ENCODE peak calls at places on chromosomes 11 and 22, in seven cellular contexts. W, G, Y, A, P, J and R are unnamed samples.

GRCh38 chr22:24486501-24486921 is 8.6 kb upstream of the UPB1 start:
- DNase-seq in W (no peak), G (no peak), Y (no peak), A (peak), P (no peak), J (peak), R (no peak)

GRCh38 chr11:112785717-112786116 is 175.5 kb upstream of the NCAM1 start:
- DNase-seq in W (no peak), G (no peak), Y (no peak), A (peak), P (no peak), J (peak), R (no peak)

GRCh38 chr11:20551096-20551495 is 48.3 kb upstream of the SLC6A5 start:
- DNase-seq in W (no peak), G (no peak), Y (no peak), A (no peak), P (no peak), J (no peak), R (no peak)

GRCh38 chr11:95913830-95914229 is 10.1 kb downstream of the MTMR2 start:
- DNase-seq in W (no peak), G (no peak), Y (no peak), A (no peak), P (no peak), J (no peak), R (no peak)

GRCh38 chr11:74006743-74007304 is 2.1 kb downstream of the UCP3 start:
- DNase-seq in W (peak), G (no peak), Y (no peak), A (no peak), P (no peak), J (no peak), R (peak)

GRCh38 chr11:109338131-109338530 is 83.9 kb upstream of the C11orf87 start:
- DNase-seq in W (no peak), G (no peak), Y (no peak), A (peak), P (no peak), J (no peak), R (no peak)

GRCh38 chr11:119447664-119448242 is 24.8 kb upstream of the THY1 start:
- DNase-seq in W (no peak), G (no peak), Y (no peak), A (no peak), P (no peak), J (no peak), R (no peak)

GRCh38 chr11:2570211-2570811 is 125.5 kb downstream of the KCNQ1 start:
- DNase-seq in W (no peak), G (no peak), Y (peak), A (no peak), P (no peak), J (no peak), R (peak)

GRCh38 chr11:112795142-112795815 is 165.9 kb upstream of the NCAM1 start:
- DNase-seq in W (no peak), G (no peak), Y (no peak), A (peak), P (peak), J (peak), R (no peak)

GRCh38 chr11:124556828-124557227 is 13.0 kb upstream of the OR8A1 start:
- DNase-seq in W (no peak), G (no peak), Y (no peak), A (no peak), P (no peak), J (no peak), R (no peak)

GRCh38 chr11:116648229-116649174 is 124.3 kb downstream of the BUD13 start:
- DNase-seq in W (no peak), G (no peak), Y (no peak), A (no peak), P (no peak), J (no peak), R (no peak)

GRCh38 chr22:44342347-44342956 is 29.7 kb upstream of the SHISAL1 start:
- DNase-seq in W (no peak), G (no peak), Y (no peak), A (no peak), P (no peak), J (no peak), R (no peak)

GRCh38 chr11:9700105-9700801 is 36.4 kb downstream of the SWAP70 start:
- DNase-seq in W (no peak), G (no peak), Y (no peak), A (no peak), P (no peak), J (no peak), R (no peak)

GRCh38 chr11:131985769-131986393 is 615.5 kb downstream of the NTM start:
- DNase-seq in W (no peak), G (no peak), Y (no peak), A (no peak), P (no peak), J (peak), R (no peak)

GRCh38 chr11:12079726-12080556 is 30.4 kb upstream of the MICAL2 start:
- DNase-seq in W (no peak), G (no peak), Y (no peak), A (peak), P (peak), J (peak), R (peak)

GRCh38 chr11:72091292-72091691 is 10.6 kb downstream of the LRRC51 start:
- DNase-seq in W (peak), G (no peak), Y (no peak), A (peak), P (no peak), J (peak), R (peak)

GRCh38 chr11:71336996-71337772 is 84.8 kb upstream of the SHANK2 start:
- DNase-seq in W (peak), G (no peak), Y (no peak), A (no peak), P (no peak), J (no peak), R (no peak)

GRCh38 chr11:86800076-86800955 is at the start of gene PRSS23:
- DNase-seq in W (peak), G (no peak), Y (peak), A (peak), P (no peak), J (peak), R (peak)

GRCh38 chr11:88307749-88308425 is 29.6 kb downstream of the CTSC start:
- DNase-seq in W (no peak), G (no peak), Y (no peak), A (no peak), P (no peak), J (no peak), R (no peak)

GRCh38 chr11:123407124-123407995 is 22.7 kb upstream of the GRAMD1B start:
- DNase-seq in W (no peak), G (no peak), Y (no peak), A (peak), P (peak), J (peak), R (no peak)

GRCh38 chr11:92461478-92461877 is 236.9 kb downstream of the FAT3 start:
- DNase-seq in W (no peak), G (no peak), Y (no peak), A (no peak), P (no peak), J (no peak), R (no peak)

GRCh38 chr11:115778928-115779650 is 274.9 kb upstream of the CADM1 start:
- DNase-seq in W (no peak), G (no peak), Y (no peak), A (no peak), P (no peak), J (no peak), R (no peak)

GRCh38 chr22:35523167-35523928 is 17.3 kb upstream of the RASD2 start:
- DNase-seq in W (no peak), G (no peak), Y (no peak), A (no peak), P (no peak), J (no peak), R (no peak)

GRCh38 chr22:35631597-35631996 is 14.5 kb upstream of the MB start:
- DNase-seq in W (peak), G (no peak), Y (no peak), A (peak), P (peak), J (peak), R (peak)

GRCh38 chr11:115623021-115623451 is 118.8 kb upstream of the CADM1 start:
- DNase-seq in W (peak), G (no peak), Y (no peak), A (peak), P (no peak), J (peak), R (peak)

GRCh38 chr11:5151713-5152153 is 2.8 kb downstream of the OR52A1 start:
- DNase-seq in W (no peak), G (no peak), Y (no peak), A (no peak), P (no peak), J (no peak), R (no peak)

GRCh38 chr22:50293441-50294318 is 13.8 kb downstream of the PLXNB2 start:
- DNase-seq in W (peak), G (no peak), Y (peak), A (peak), P (no peak), J (peak), R (no peak)

GRCh38 chr11:2214527-2215229 is 43.1 kb upstream of the TH start:
- DNase-seq in W (peak), G (no peak), Y (no peak), A (no peak), P (no peak), J (no peak), R (peak)

GRCh38 chr22:30878516-30879365 is 89.8 kb downstream of the MORC2 start:
- DNase-seq in W (peak), G (no peak), Y (peak), A (peak), P (no peak), J (no peak), R (no peak)

GRCh38 chr11:117822031-117822521 is 2.5 kb downstream of the FXYD2 start:
- DNase-seq in W (peak), G (no peak), Y (no peak), A (no peak), P (no peak), J (no peak), R (peak)
- H3K4me3 ChIP-seq in W (no peak), G (no peak), Y (no peak), A (no peak), P (no peak), J (no peak), R (no peak)

GRCh38 chr11:31236052-31236652 is 133.4 kb downstream of the DCDC1 start:
- DNase-seq in W (no peak), G (no peak), Y (no peak), A (peak), P (peak), J (peak), R (no peak)
- TF ChIP-seq CTCF in W (no peak), G (no peak), Y (peak), A (peak), P (peak), J (peak), R (no peak)

GRCh38 chr22:17357688-17358087 is 11.6 kb upstream of the CECR2 start:
- DNase-seq in W (no peak), G (no peak), Y (no peak), A (no peak), P (no peak), J (no peak), R (no peak)

GRCh38 chr22:17350292-17350691 is 19.0 kb upstream of the CECR2 start:
- DNase-seq in W (no peak), G (no peak), Y (no peak), A (peak), P (no peak), J (no peak), R (no peak)

GRCh38 chr22:17348464-17349103 is 20.7 kb upstream of the CECR2 start:
- DNase-seq in W (no peak), G (no peak), Y (no peak), A (no peak), P (no peak), J (no peak), R (no peak)

GRCh38 chr22:17349172-17349571 is 20.1 kb upstream of the CECR2 start:
- DNase-seq in W (no peak), G (no peak), Y (no peak), A (no peak), P (no peak), J (no peak), R (no peak)

GRCh38 chr22:17352798-17353197 is 16.5 kb upstream of the CECR2 start:
- DNase-seq in W (no peak), G (no peak), Y (peak), A (no peak), P (no peak), J (no peak), R (no peak)
- H3K4me3 ChIP-seq in W (no peak), G (no peak), Y (no peak), A (no peak), P (no peak), J (no peak), R (no peak)

DNA sequence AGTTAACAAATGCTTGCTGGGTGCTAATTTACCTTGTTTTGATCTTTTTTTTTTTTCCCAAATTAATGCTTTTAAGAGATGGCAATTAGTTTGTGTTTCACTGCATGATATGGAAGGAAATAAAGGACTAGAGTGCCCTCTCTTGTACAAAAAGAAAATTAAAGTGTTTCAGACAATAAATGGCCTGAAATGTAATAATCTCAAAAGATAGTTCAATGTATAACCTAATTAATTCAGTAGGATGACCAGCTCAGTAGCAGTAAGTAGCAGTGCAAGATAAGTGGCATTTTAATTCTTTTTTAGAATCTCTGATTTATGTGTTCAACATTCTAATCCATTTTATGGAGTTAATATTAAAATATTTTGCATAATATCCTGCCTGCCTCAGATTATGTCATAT is 39.9 kb upstream of the MYO18B start:
- DNase-seq in W (no peak), G (no peak), Y (no peak), A (peak), P (no peak), J (peak), R (no peak)
- TF ChIP-seq CTCF in W (peak), G (no peak), Y (peak), A (peak), P (peak), J (peak), R (peak)

DNA sequence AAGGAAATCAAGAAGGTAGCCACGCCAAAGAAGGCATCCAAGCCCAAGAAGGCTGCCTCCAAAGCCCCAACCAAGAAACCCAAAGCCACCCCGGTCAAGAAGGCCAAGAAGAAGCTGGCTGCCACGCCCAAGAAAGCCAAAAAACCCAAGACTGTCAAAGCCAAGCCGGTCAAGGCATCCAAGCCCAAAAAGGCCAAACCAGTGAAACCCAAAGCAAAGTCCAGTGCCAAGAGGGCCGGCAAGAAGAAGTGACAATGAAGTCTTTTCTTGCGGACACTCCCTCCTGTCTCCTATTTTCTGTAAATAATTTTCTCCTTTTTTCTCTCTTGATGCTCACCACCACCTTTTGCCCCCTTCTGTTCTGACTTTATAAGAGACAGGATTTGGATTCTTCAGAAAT is 1.9 kb upstream of the GCAT start:
- DNase-seq in W (no peak), G (no peak), Y (no peak), A (no peak), P (no peak), J (no peak), R (no peak)
- H3K4me3 ChIP-seq in W (peak), G (peak), Y (peak), A (peak), P (peak), J (peak), R (peak)

GRCh38 chr11:58784995-58785394 is 53.3 kb upstream of the GLYAT start:
- DNase-seq in W (no peak), G (no peak), Y (no peak), A (no peak), P (no peak), J (no peak), R (no peak)
- TF ChIP-seq CTCF in W (no peak), G (no peak), Y (peak), A (no peak), P (peak), J (peak), R (no peak)

DNA sequence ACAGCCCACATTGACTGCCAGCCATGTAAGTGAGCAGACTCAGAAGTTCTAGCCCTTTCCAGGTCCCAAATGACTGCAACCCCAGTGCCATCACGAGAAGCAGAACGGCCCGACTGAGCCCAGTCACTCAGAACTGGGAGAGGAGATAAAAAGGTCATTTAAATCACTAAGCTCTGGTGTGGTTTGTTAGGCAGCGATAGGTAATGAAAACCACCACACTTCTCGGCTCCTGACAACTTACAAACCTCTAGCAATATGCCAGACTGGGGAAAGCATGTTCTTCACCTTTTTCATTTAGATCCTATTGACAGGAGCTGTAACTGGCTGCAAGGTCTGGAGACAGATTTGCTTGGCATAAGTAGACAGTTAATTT is 6.7 kb downstream of the SLC15A3 start:
- DNase-seq in W (no peak), G (no peak), Y (no peak), A (no peak), P (no peak), J (no peak), R (no peak)
- H3K4me3 ChIP-seq in W (no peak), G (no peak), Y (no peak), A (no peak), P (no peak), J (no peak), R (no peak)

DNA sequence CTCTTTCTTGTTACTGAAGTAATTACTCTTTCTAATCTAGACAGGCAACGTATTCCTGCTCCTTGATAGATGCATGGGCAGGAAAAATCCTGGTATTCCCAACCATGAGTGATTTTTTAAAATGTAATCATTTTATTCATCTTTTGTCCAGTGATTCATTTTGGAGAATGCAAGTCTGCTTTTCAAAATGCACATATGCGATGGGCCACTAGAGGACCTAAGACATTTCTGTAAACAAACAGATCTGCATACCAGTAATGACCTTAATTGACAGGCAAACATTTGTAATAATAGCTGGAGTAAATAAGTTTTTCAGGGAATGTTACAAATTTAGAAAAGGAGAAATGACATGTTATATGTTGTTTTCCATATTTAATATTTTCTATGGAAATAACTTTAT is 1167.6 kb downstream of the JRKL start:
- DNase-seq in W (no peak), G (no peak), Y (no peak), A (peak), P (no peak), J (no peak), R (no peak)
- TF ChIP-seq CTCF in W (no peak), G (no peak), Y (no peak), A (peak), P (no peak), J (no peak), R (no peak)

DNA sequence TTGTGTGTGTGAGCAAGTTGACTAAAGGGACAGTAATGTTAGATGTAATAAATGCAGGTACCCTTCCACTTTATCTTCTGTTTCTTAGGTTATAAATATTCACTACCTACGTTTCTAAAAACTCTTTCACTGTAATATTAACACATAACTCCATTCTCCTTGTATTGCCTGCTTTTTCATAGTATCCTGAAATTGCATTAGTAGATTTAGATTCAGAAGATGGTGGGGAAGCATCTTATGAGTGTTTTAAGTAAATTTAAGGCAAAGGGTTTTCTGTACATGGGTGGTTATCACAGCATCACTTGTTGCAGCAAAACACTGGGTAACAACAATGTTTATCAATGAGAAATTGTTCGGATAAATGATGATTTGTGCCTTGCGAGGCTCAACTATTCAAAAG is 115.2 kb upstream of the VPREB1 start:
- DNase-seq in W (no peak), G (no peak), Y (no peak), A (no peak), P (no peak), J (no peak), R (no peak)
- H3K4me3 ChIP-seq in W (no peak), G (no peak), Y (no peak), A (no peak), P (no peak), J (no peak), R (no peak)

DNA sequence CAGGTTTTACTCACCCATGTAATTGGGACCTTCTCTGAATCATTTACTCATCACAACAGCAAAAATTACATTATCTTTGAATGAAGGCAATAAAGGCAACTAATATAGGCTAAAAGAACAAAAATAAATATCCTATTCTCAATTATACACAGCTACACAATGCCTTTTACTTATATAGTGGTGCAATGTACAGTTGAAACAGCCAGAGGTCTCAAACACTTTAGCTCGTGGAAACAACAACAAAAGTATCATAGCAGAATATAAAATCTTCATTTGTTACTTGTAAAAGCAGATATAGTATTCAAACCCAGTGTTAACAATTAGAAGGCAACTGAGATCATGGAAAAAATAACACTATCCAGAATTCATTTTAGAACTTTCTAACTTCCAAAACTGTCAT is 20.6 kb upstream of the CCDC34 start:
- DNase-seq in W (no peak), G (no peak), Y (no peak), A (no peak), P (no peak), J (no peak), R (no peak)
- TF ChIP-seq CTCF in W (no peak), G (no peak), Y (no peak), A (no peak), P (no peak), J (no peak), R (no peak)